ENCODE peak calls at places on chromosome 10, in five cellular contexts. One of them, this sample, is unnamed.

GRCh38 chr10:72337039-72337629 is 17.6 kb downstream of the DNAJB12 start:
- DNase-seq in H9: peak
- DNase-seq in SK-N-SH: peak
- DNase-seq in gastrocnemius medialis: peak
- DNase-seq in ovary: peak
- DNase-seq in this sample: peak

GRCh38 chr10:110873951-110874350 is 2.2 kb downstream of the PDCD4 start:
- DNase-seq in H9: no peak
- DNase-seq in SK-N-SH: no peak
- DNase-seq in ovary: no peak
- DNase-seq in gastrocnemius medialis: no peak
- DNase-seq in this sample: no peak

GRCh38 chr10:96208271-96208670 is 63.1 kb downstream of the BLNK start:
- DNase-seq in ovary: no peak
- DNase-seq in gastrocnemius medialis: no peak
- DNase-seq in SK-N-SH: no peak
- DNase-seq in H9: no peak
- DNase-seq in this sample: no peak

GRCh38 chr10:43846187-43846680 is 197.6 kb upstream of the ZNF32 start:
- DNase-seq in SK-N-SH: no peak
- DNase-seq in H9: no peak
- DNase-seq in ovary: no peak
- DNase-seq in gastrocnemius medialis: no peak
- DNase-seq in this sample: no peak

GRCh38 chr10:132702601-132703304 is 83.2 kb downstream of the NKX6-2 start:
- DNase-seq in H9: peak
- DNase-seq in SK-N-SH: no peak
- DNase-seq in gastrocnemius medialis: no peak
- DNase-seq in ovary: no peak
- DNase-seq in this sample: no peak

GRCh38 chr10:91779011-91779605 is 19.1 kb upstream of the TNKS2 start:
- DNase-seq in gastrocnemius medialis: no peak
- DNase-seq in ovary: no peak
- DNase-seq in SK-N-SH: no peak
- DNase-seq in H9: no peak
- DNase-seq in this sample: no peak

GRCh38 chr10:27529010-27529783 is 25.1 kb downstream of the RAB18 start:
- DNase-seq in SK-N-SH: no peak
- DNase-seq in gastrocnemius medialis: no peak
- DNase-seq in H9: no peak
- DNase-seq in ovary: no peak
- DNase-seq in this sample: no peak

GRCh38 chr10:4939224-4940072 is 23.8 kb upstream of the AKR1C1 start:
- DNase-seq in H9: no peak
- DNase-seq in ovary: no peak
- DNase-seq in gastrocnemius medialis: no peak
- DNase-seq in SK-N-SH: no peak
- DNase-seq in this sample: no peak

GRCh38 chr10:103153765-103154197 is 39.3 kb downstream of the NT5C2 start:
- DNase-seq in ovary: no peak
- DNase-seq in gastrocnemius medialis: no peak
- DNase-seq in SK-N-SH: no peak
- DNase-seq in H9: no peak
- DNase-seq in this sample: no peak

GRCh38 chr10:102970941-102971340 is 52.8 kb downstream of the CNNM2 start:
- DNase-seq in gastrocnemius medialis: no peak
- DNase-seq in SK-N-SH: no peak
- DNase-seq in ovary: no peak
- DNase-seq in H9: no peak
- DNase-seq in this sample: no peak

GRCh38 chr10:17215782-17216122 is 12.3 kb upstream of the VIM start:
- DNase-seq in SK-N-SH: no peak
- DNase-seq in ovary: no peak
- DNase-seq in H9: no peak
- DNase-seq in gastrocnemius medialis: no peak
- DNase-seq in this sample: no peak

GRCh38 chr10:69948261-69948660 is 104.4 kb upstream of the MACROH2A2 start:
- DNase-seq in ovary: no peak
- DNase-seq in H9: no peak
- DNase-seq in SK-N-SH: no peak
- DNase-seq in gastrocnemius medialis: no peak
- DNase-seq in this sample: no peak

GRCh38 chr10:71014021-71014782 is 125.8 kb upstream of the PCBD1 start:
- DNase-seq in H9: no peak
- DNase-seq in ovary: no peak
- DNase-seq in gastrocnemius medialis: no peak
- DNase-seq in SK-N-SH: peak
- DNase-seq in this sample: no peak

GRCh38 chr10:103725242-103725641 is 130.1 kb downstream of the SH3PXD2A start:
- DNase-seq in SK-N-SH: no peak
- DNase-seq in gastrocnemius medialis: no peak
- DNase-seq in H9: no peak
- DNase-seq in ovary: no peak
- DNase-seq in this sample: no peak

GRCh38 chr10:19819419-19820033 is 3.3 kb downstream of the PLXDC2 start:
- DNase-seq in SK-N-SH: peak
- DNase-seq in H9: no peak
- DNase-seq in ovary: no peak
- DNase-seq in gastrocnemius medialis: peak
- DNase-seq in this sample: no peak

GRCh38 chr10:70555371-70555770 is 47.2 kb downstream of the PRF1 start:
- DNase-seq in SK-N-SH: no peak
- DNase-seq in H9: no peak
- DNase-seq in gastrocnemius medialis: no peak
- DNase-seq in ovary: peak
- DNase-seq in this sample: no peak

GRCh38 chr10:56317603-56318002 is 43.5 kb downstream of the ZWINT start:
- DNase-seq in ovary: no peak
- DNase-seq in SK-N-SH: no peak
- DNase-seq in gastrocnemius medialis: no peak
- DNase-seq in H9: no peak
- DNase-seq in this sample: no peak

GRCh38 chr10:74934100-74934812 is 107.9 kb downstream of the KAT6B start:
- DNase-seq in H9: no peak
- DNase-seq in ovary: no peak
- DNase-seq in SK-N-SH: no peak
- DNase-seq in gastrocnemius medialis: no peak
- DNase-seq in this sample: no peak

GRCh38 chr10:79938728-79939380 is 10.1 kb downstream of the SFTPD start:
- DNase-seq in SK-N-SH: peak
- DNase-seq in H9: peak
- DNase-seq in gastrocnemius medialis: peak
- DNase-seq in ovary: no peak
- DNase-seq in this sample: peak

GRCh38 chr10:84715911-84716310 is 387.5 kb downstream of the CCSER2 start:
- DNase-seq in gastrocnemius medialis: no peak
- DNase-seq in SK-N-SH: peak
- DNase-seq in ovary: no peak
- DNase-seq in H9: peak
- DNase-seq in this sample: no peak

GRCh38 chr10:6141296-6142151 is 52.7 kb downstream of the RBM17 start:
- DNase-seq in SK-N-SH: peak
- DNase-seq in ovary: no peak
- DNase-seq in gastrocnemius medialis: peak
- DNase-seq in H9: no peak
- DNase-seq in this sample: no peak

GRCh38 chr10:78919111-78919966 is 149.4 kb upstream of the ZMIZ1 start:
- DNase-seq in gastrocnemius medialis: no peak
- DNase-seq in H9: no peak
- DNase-seq in SK-N-SH: no peak
- DNase-seq in ovary: no peak
- DNase-seq in this sample: no peak

GRCh38 chr10:101919026-101919784 is 75.6 kb upstream of the KCNIP2 start:
- DNase-seq in H9: no peak
- DNase-seq in gastrocnemius medialis: no peak
- DNase-seq in SK-N-SH: no peak
- DNase-seq in ovary: no peak
- DNase-seq in this sample: no peak

GRCh38 chr10:35336921-35337741 is 822 bp downstream of the CCNY start:
- DNase-seq in H9: peak
- DNase-seq in ovary: peak
- DNase-seq in gastrocnemius medialis: peak
- DNase-seq in SK-N-SH: peak
- DNase-seq in this sample: no peak

GRCh38 chr10:116254422-116255152 is 18.4 kb downstream of the GFRA1 start:
- DNase-seq in gastrocnemius medialis: no peak
- DNase-seq in H9: no peak
- DNase-seq in SK-N-SH: no peak
- DNase-seq in ovary: no peak
- DNase-seq in this sample: no peak

GRCh38 chr10:61588770-61589211 is 73.9 kb upstream of the CABCOCO1 start:
- DNase-seq in gastrocnemius medialis: no peak
- DNase-seq in H9: no peak
- DNase-seq in SK-N-SH: peak
- DNase-seq in ovary: no peak
- DNase-seq in this sample: no peak

GRCh38 chr10:101441539-101442455 is 87.8 kb downstream of the BTRC start:
- DNase-seq in SK-N-SH: peak
- DNase-seq in ovary: no peak
- DNase-seq in H9: no peak
- DNase-seq in gastrocnemius medialis: peak
- DNase-seq in this sample: no peak

GRCh38 chr10:77138541-77138940 is 499.1 kb downstream of the KCNMA1 start:
- DNase-seq in gastrocnemius medialis: no peak
- DNase-seq in ovary: no peak
- DNase-seq in H9: no peak
- DNase-seq in SK-N-SH: peak
- DNase-seq in this sample: no peak

GRCh38 chr10:123377883-123378282 is 223.7 kb downstream of the BUB3 start:
- DNase-seq in gastrocnemius medialis: no peak
- DNase-seq in SK-N-SH: no peak
- DNase-seq in H9: no peak
- DNase-seq in ovary: no peak
- DNase-seq in this sample: no peak

GRCh38 chr10:2475711-2476110 is 591.6 kb upstream of the PFKP start:
- DNase-seq in gastrocnemius medialis: no peak
- DNase-seq in H9: no peak
- DNase-seq in ovary: no peak
- DNase-seq in SK-N-SH: no peak
- DNase-seq in this sample: no peak

GRCh38 chr10:2476236-2476814 is 591.0 kb upstream of the PFKP start:
- DNase-seq in gastrocnemius medialis: no peak
- DNase-seq in SK-N-SH: peak
- DNase-seq in H9: no peak
- DNase-seq in ovary: no peak
- DNase-seq in this sample: no peak

DNA sequence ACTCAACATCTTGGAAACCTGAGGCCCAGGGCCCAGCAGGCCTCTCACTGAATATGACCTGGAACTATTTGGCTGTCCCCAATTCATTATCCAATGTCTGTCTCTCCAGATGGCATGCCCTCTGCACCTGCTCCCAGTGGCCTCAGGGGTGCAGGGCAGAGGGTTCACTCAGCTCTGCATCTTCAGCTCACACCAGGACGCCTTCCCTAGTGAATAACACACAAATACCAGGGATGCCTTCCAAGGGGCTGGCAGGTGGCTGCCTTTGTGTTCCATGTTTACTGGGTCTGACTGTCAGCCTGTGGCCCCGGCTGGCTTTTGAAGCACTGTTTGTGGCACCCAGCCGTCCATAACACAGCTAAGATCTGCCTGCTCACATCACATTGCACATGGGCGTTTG is 590.2 kb upstream of the PFKP start:
- DNase-seq in SK-N-SH: peak
- DNase-seq in gastrocnemius medialis: no peak
- DNase-seq in H9: peak
- DNase-seq in ovary: no peak
- DNase-seq in this sample: no peak
- TF ChIP-seq CTCF in SK-N-SH: no peak
- TF ChIP-seq CTCF in gastrocnemius medialis: no peak
- TF ChIP-seq CTCF in H9: peak
- TF ChIP-seq CTCF in ovary: no peak
- TF ChIP-seq CTCF in this sample: no peak

GRCh38 chr10:86646532-86646931 is 7.8 kb upstream of the OPN4 start:
- DNase-seq in gastrocnemius medialis: no peak
- DNase-seq in ovary: no peak
- DNase-seq in SK-N-SH: peak
- DNase-seq in H9: no peak
- DNase-seq in this sample: no peak

GRCh38 chr10:86645111-86645445 is 9.3 kb upstream of the OPN4 start:
- DNase-seq in SK-N-SH: no peak
- DNase-seq in ovary: no peak
- DNase-seq in H9: peak
- DNase-seq in gastrocnemius medialis: no peak
- DNase-seq in this sample: no peak

GRCh38 chr10:86642021-86642420 is 12.3 kb upstream of the OPN4 start:
- DNase-seq in SK-N-SH: peak
- DNase-seq in ovary: no peak
- DNase-seq in gastrocnemius medialis: no peak
- DNase-seq in H9: no peak
- DNase-seq in this sample: no peak

GRCh38 chr10:86644412-86645110 is 9.8 kb upstream of the OPN4 start:
- DNase-seq in ovary: no peak
- DNase-seq in gastrocnemius medialis: no peak
- DNase-seq in H9: peak
- DNase-seq in SK-N-SH: peak
- DNase-seq in this sample: no peak

GRCh38 chr10:86642499-86642898 is 11.8 kb upstream of the OPN4 start:
- DNase-seq in H9: no peak
- DNase-seq in ovary: no peak
- DNase-seq in SK-N-SH: peak
- DNase-seq in gastrocnemius medialis: no peak
- DNase-seq in this sample: no peak
- TF ChIP-seq CTCF in H9: no peak
- TF ChIP-seq CTCF in ovary: no peak
- TF ChIP-seq CTCF in SK-N-SH: peak
- TF ChIP-seq CTCF in gastrocnemius medialis: no peak
- TF ChIP-seq CTCF in this sample: no peak

GRCh38 chr10:7541137-7542087 is 125.4 kb downstream of the ITIH5 start:
- DNase-seq in gastrocnemius medialis: no peak
- DNase-seq in SK-N-SH: no peak
- DNase-seq in H9: peak
- DNase-seq in ovary: peak
- DNase-seq in this sample: no peak
- TF ChIP-seq CTCF in gastrocnemius medialis: no peak
- TF ChIP-seq CTCF in SK-N-SH: no peak
- TF ChIP-seq CTCF in H9: peak
- TF ChIP-seq CTCF in ovary: no peak
- TF ChIP-seq CTCF in this sample: no peak

DNA sequence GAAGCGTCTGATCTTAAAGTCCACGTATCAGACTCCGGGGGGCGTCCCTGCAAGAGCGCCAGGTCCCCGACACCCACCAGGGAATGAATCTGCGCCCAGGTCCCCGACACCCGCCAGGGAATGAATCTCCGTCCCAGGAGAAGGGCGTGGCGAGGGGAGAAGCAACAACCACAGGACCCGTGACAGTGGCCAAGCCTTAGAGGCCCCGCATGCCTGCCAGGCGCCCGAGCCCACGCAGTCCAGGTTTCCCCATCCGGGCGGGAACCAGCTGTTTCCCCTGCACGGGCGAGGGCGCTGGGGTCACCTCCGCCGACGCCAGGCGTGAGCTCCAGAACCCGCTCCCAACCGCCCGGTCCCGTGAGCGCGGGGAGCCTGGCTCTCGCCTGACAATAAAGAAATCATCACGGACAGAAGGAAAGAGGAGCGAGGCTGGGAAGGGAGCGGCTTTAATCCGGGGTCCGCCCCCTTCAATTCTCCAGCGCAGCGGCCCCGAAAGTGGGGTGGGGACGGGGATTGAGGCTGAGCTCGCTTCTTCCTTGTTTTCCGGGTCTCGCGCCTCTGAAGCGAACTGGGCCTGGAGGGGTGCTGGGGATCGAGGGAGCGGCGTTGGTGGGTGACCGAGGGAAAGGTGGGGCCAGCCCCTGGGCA is 29.0 kb upstream of the BMS1 start:
- DNase-seq in ovary: peak
- DNase-seq in gastrocnemius medialis: no peak
- DNase-seq in H9: no peak
- DNase-seq in SK-N-SH: peak
- DNase-seq in this sample: no peak
- TF ChIP-seq CTCF in ovary: no peak
- TF ChIP-seq CTCF in gastrocnemius medialis: no peak
- TF ChIP-seq CTCF in H9: no peak
- TF ChIP-seq CTCF in SK-N-SH: no peak
- TF ChIP-seq CTCF in this sample: no peak